ENCODE peak calls at places on chromosomes 4 and X, in ten cellular contexts. P, R, I, E, B, V, K, O, L and Q are unnamed samples.

GRCh38 chr4:119894650-119895208 is 171.9 kb downstream of the MAD2L1 start:
- DNase-seq in B (no peak), P (no peak), R (no peak), E (no peak), O (no peak), K (no peak), L (no peak), I (no peak), V (no peak), Q (no peak)

GRCh38 chr4:55758081-55758480 is 61.5 kb upstream of the EXOC1L start:
- DNase-seq in O (no peak), E (no peak), L (no peak), V (no peak), K (no peak), P (no peak), B (no peak), R (no peak), I (no peak), Q (no peak)

GRCh38 chr4:146063143-146063542 is 112.4 kb upstream of the LSM6 start:
- DNase-seq in O (no peak), I (no peak), P (no peak), B (no peak), L (no peak), E (no peak), K (no peak), V (no peak), R (no peak), Q (no peak)

GRCh38 chr4:7206385-7206784 is 14.0 kb downstream of the SORCS2 start:
- DNase-seq in V (no peak), R (peak; percentile 71), B (no peak), L (no peak), O (no peak), P (peak; percentile 61), I (peak; percentile 63), E (no peak), K (no peak), Q (no peak)

GRCh38 chrX:86044210-86044609 is 3.1 kb downstream of the CHM start:
- DNase-seq in E (no peak), B (no peak), P (no peak), R (no peak), V (no peak), K (no peak), I (no peak), L (no peak), O (no peak), Q (no peak)

GRCh38 chr4:2768124-2768523 is 12.0 kb upstream of the TNIP2 start:
- DNase-seq in I (no peak), K (no peak), V (no peak), L (peak; percentile 10), E (no peak), P (no peak), R (no peak), B (no peak), O (no peak), Q (no peak)

GRCh38 chr4:152255437-152255836 is 280.5 kb downstream of the FBXW7 start:
- DNase-seq in V (no peak), L (no peak), K (no peak), O (peak; percentile 48), P (no peak), B (no peak), R (no peak), E (peak; percentile 42), I (no peak), Q (peak; percentile 39)

GRCh38 chr4:108113229-108113628 is 55.5 kb downstream of the LEF1 start:
- DNase-seq in I (no peak), E (no peak), V (no peak), B (no peak), R (no peak), K (no peak), L (no peak), P (no peak), O (no peak), Q (peak; percentile 87)

GRCh38 chr4:74283614-74284013 is 24.7 kb upstream of the EPGN start:
- DNase-seq in O (peak; percentile 61), B (peak; percentile 83), P (no peak), K (no peak), V (no peak), I (no peak), E (no peak), L (no peak), R (no peak), Q (no peak)

DNA sequence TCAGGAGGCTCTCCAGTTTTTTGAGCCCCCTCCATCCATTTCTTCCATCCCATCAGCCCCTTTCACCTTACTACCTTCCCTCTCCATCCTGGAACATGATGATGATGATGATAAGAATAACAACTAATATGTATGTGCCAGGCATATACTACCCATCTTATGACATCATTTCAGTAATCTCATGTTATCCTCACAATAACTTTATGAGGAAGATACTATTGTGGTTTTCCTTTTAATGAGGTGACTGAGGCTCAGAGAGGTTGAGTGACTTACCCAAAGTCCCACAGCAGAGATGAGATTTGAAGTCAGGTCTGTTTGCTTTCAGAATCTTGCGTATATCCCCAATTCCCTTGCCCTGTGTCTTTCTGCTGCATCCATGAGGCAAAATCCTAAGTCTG is 55.1 kb downstream of the RTL9 start:
- DNase-seq in O (no peak), I (no peak), E (no peak), R (no peak), V (no peak), B (no peak), L (no peak), K (no peak), P (no peak), Q (no peak)
- H3K4me1 ChIP-seq in O (peaks cover 5% of the 10 kb centered on the region), I (no peaks in the 10 kb centered on the region), E (no peaks in the 10 kb centered on the region), R (no peaks in the 10 kb centered on the region), V (no peaks in the 10 kb centered on the region), B (peaks cover 36% of the 10 kb centered on the region), L (no peaks in the 10 kb centered on the region), K (no peaks in the 10 kb centered on the region), P (no peaks in the 10 kb centered on the region), Q (peaks cover 3% of the 10 kb centered on the region)

GRCh38 chr4:140730108-140730507 is 26.1 kb downstream of the TBC1D9 start:
- DNase-seq in L (no peak), I (no peak), R (no peak), B (no peak), O (no peak), V (no peak), P (no peak), E (no peak), K (no peak), Q (no peak)

GRCh38 chr4:140732780-140733179 is 23.4 kb downstream of the TBC1D9 start:
- DNase-seq in L (no peak), P (no peak), R (no peak), B (no peak), E (no peak), O (no peak), V (no peak), I (no peak), K (no peak), Q (no peak)

GRCh38 chr4:140724780-140725179 is 31.4 kb downstream of the TBC1D9 start:
- DNase-seq in K (no peak), B (no peak), R (no peak), L (no peak), I (no peak), O (no peak), V (no peak), E (no peak), P (no peak), Q (no peak)

GRCh38 chr4:140725556-140725955 is 30.6 kb downstream of the TBC1D9 start:
- DNase-seq in R (no peak), K (no peak), V (no peak), E (no peak), P (no peak), O (no peak), I (no peak), B (no peak), L (no peak), Q (no peak)

DNA sequence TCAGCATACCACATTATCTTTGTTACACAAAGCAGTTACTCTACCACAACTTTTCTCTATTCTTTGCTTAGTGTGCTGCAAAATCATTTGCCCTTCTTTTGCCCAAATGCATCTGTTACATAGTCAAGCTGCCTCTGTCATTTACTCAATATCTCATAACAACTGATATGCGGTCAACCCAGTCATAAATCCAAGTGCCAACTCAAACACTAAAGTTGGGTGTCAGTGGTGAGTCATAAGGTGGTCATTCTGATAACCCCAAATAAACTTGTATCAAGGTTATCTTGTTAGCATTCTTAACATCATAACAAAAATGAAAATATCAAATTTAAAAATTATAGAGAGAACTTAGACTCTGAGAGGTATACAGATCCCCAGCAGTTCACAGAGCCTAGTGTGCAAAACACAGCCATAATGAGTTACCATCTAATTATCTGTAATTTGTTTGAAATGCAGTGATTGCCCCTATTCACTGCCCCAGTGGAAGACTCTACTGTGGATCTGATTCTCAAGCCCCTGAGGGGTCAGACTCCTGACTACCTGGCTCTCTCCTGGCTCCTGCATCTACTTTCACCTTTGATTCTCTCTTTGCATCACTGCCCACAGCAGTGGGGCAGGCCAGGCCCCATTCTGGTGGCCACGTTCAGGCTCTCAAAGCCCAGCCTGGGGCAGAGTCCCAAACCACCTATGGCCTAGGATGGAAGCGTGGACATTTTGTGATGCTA is 29.2 kb downstream of the TBC1D9 start:
- DNase-seq in I (no peak), L (no peak), V (no peak), B (no peak), P (no peak), K (no peak), O (no peak), E (no peak), R (no peak), Q (no peak)
- H3K4me1 ChIP-seq in I (no peaks in the 10 kb centered on the region), L (no peaks in the 10 kb centered on the region), V (peaks cover 55% of the 10 kb centered on the region), B (peaks cover 5% of the 10 kb centered on the region), P (peaks cover 44% of the 10 kb centered on the region), K (peaks cover 68% of the 10 kb centered on the region), O (peaks cover 28% of the 10 kb centered on the region), E (peaks cover 22% of the 10 kb centered on the region), R (peaks cover 36% of the 10 kb centered on the region), Q (no peaks in the 10 kb centered on the region)

GRCh38 chr4:189162073-189162789 is 778.4 kb upstream of the FRG1 start:
- DNase-seq in R (no peak), B (no peak), V (no peak), O (no peak), I (no peak), K (peak; percentile 27), P (no peak), E (no peak), L (no peak), Q (no peak)

DNA sequence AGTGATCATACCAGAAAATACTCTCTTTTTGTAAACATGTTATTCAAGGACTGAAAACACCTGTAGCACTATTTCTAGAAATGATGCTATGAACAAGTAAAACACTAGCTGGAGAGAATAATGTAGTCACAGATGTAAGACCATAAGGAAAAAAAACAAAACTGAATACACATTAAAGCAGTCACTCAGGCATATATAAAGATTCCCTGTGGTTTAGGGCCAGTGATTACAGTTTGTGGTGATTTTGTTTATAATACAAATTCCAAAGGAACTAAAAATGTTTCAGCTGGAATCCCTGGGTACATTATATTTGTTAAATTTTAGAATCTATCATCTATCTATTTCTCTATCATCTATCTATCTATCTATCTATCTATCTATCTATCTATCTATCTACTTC is 777.8 kb upstream of the FRG1 start:
- DNase-seq in B (no peak), E (no peak), R (no peak), O (no peak), L (no peak), P (no peak), K (no peak), I (no peak), V (no peak), Q (no peak)
- H3K4me1 ChIP-seq in B (no peaks in the 10 kb centered on the region), E (no peaks in the 10 kb centered on the region), R (no peaks in the 10 kb centered on the region), O (no peaks in the 10 kb centered on the region), L (no peaks in the 10 kb centered on the region), P (no peaks in the 10 kb centered on the region), K (no peaks in the 10 kb centered on the region), I (no peaks in the 10 kb centered on the region), V (no peaks in the 10 kb centered on the region), Q (no peaks in the 10 kb centered on the region)

DNA sequence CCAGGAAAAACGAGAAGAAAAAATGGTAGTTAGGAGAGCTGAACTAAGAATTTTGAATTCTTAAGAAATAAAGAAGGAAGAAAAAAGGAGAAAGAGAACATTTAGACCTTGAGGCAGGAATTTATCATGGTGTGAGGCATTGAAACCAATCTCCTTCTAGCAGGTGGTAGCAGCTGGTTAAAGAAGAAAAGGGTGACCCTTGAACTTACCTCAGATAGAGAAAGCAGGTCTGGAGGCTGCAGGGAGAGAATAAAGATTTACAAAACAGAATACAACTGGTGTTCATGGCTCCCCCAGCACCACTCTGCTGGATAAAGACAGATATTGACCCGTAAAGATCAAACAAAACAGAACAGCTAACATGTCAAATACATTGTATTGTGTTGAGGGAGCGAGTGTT is 56.0 kb downstream of the NCAPG start:
- DNase-seq in E (no peak), B (no peak), R (no peak), L (no peak), V (no peak), I (no peak), K (no peak), P (no peak), O (no peak), Q (no peak)
- H3K4me1 ChIP-seq in E (no peaks in the 10 kb centered on the region), B (no peaks in the 10 kb centered on the region), R (no peaks in the 10 kb centered on the region), L (no peaks in the 10 kb centered on the region), V (peaks cover 13% of the 10 kb centered on the region), I (no peaks in the 10 kb centered on the region), K (no peaks in the 10 kb centered on the region), P (no peaks in the 10 kb centered on the region), O (no peaks in the 10 kb centered on the region), Q (no peaks in the 10 kb centered on the region)